ENCODE peak calls at places on chromosomes 16 and 17, in six cellular contexts. H is H1, O is IMR-90, A is choroid plexus epithelial cell, I is AG09309, L is fibroblast of mammary gland. G is an unnamed sample.

GRCh38 chr17:69763503-69763902 is 311.5 kb upstream of the KCNJ16 start:
- DNase-seq in H (no peak), O (peak), A (peak), I (no peak), L (peak), G (peak)

GRCh38 chr16:78608305-78608776 is 508.9 kb downstream of the WWOX start:
- DNase-seq in H (no peak), O (no peak), A (no peak), I (no peak), L (no peak), G (no peak)

GRCh38 chr16:88966986-88967799 is 9.8 kb downstream of the CBFA2T3 start:
- DNase-seq in H (no peak), O (no peak), A (no peak), I (no peak), L (no peak), G (no peak)

GRCh38 chr17:68759343-68760140 is 158.4 kb upstream of the FAM20A start:
- DNase-seq in H (peak), O (peak), A (peak), I (peak), L (peak), G (peak)

GRCh38 chr17:75845058-75845711 is 981 bp upstream of the UNC13D start:
- DNase-seq in H (peak), O (peak), A (peak), I (no peak), L (peak), G (peak)

GRCh38 chr17:45251931-45252330 is 10.0 kb downstream of the SPATA32 start:
- DNase-seq in H (no peak), O (no peak), A (no peak), I (no peak), L (no peak), G (no peak)

GRCh38 chr16:64898159-64898558 is 223.7 kb downstream of the CDH11 start:
- DNase-seq in H (no peak), O (no peak), A (no peak), I (no peak), L (no peak), G (no peak)

GRCh38 chr16:5432166-5432565 is 334.6 kb upstream of the EEF2KMT start:
- DNase-seq in H (no peak), O (no peak), A (no peak), I (no peak), L (no peak), G (no peak)

GRCh38 chr16:48292452-48292851 is 45.1 kb upstream of the ABCC11 start:
- DNase-seq in H (no peak), O (no peak), A (no peak), I (no peak), L (no peak), G (no peak)

GRCh38 chr17:57597531-57598453 is 147.3 kb downstream of the CCDC182 start:
- DNase-seq in H (peak), O (peak), A (peak), I (peak), L (peak), G (peak)

GRCh38 chr17:35605753-35606152 is 18.6 kb downstream of the AP2B1 start:
- DNase-seq in H (no peak), O (peak), A (no peak), I (no peak), L (peak), G (no peak)

GRCh38 chr16:81497690-81498089 is 53.1 kb downstream of the CMIP start:
- DNase-seq in H (no peak), O (no peak), A (no peak), I (no peak), L (no peak), G (no peak)

GRCh38 chr17:40551874-40552768 is 13.2 kb downstream of the CCR7 start:
- DNase-seq in H (no peak), O (peak), A (peak), I (peak), L (peak), G (peak)

GRCh38 chr16:75288181-75288580 is 36.8 kb upstream of the BCAR1 start:
- DNase-seq in H (no peak), O (no peak), A (no peak), I (no peak), L (no peak), G (no peak)

GRCh38 chr16:85238233-85238647 is 126.0 kb upstream of the CIBAR2 start:
- DNase-seq in H (peak), O (peak), A (peak), I (no peak), L (peak), G (peak)

GRCh38 chr17:75250009-75250471 is 11.4 kb downstream of the GGA3 start:
- DNase-seq in H (no peak), O (peak), A (peak), I (no peak), L (peak), G (peak)

GRCh38 chr17:40541873-40542561 is 23.3 kb downstream of the CCR7 start:
- DNase-seq in H (no peak), O (no peak), A (no peak), I (no peak), L (no peak), G (no peak)

GRCh38 chr17:82943751-82944150 is 103.9 kb upstream of the ZNF750 start:
- DNase-seq in H (no peak), O (no peak), A (no peak), I (no peak), L (no peak), G (no peak)

GRCh38 chr17:76477576-76477975 is 10.2 kb downstream of the AANAT start:
- DNase-seq in H (no peak), O (no peak), A (no peak), I (no peak), L (no peak), G (no peak)

GRCh38 chr16:50257876-50258275 is 8.5 kb upstream of the ADCY7 start:
- DNase-seq in H (no peak), O (no peak), A (no peak), I (no peak), L (no peak), G (no peak)

GRCh38 chr16:48829361-48829760 is 219.4 kb upstream of the N4BP1 start:
- DNase-seq in H (no peak), O (no peak), A (no peak), I (no peak), L (no peak), G (no peak)

GRCh38 chr17:78300962-78301820 is 58.7 kb downstream of the SOCS3 start:
- DNase-seq in H (no peak), O (no peak), A (no peak), I (no peak), L (peak), G (no peak)

GRCh38 chr16:70151391-70151790 is 22.2 kb upstream of the CLEC18C start:
- DNase-seq in H (no peak), O (no peak), A (no peak), I (no peak), L (no peak), G (no peak)

GRCh38 chr16:31201511-31202401 is 804 bp downstream of the PYCARD start:
- DNase-seq in H (peak), O (no peak), A (peak), I (no peak), L (no peak), G (no peak)

GRCh38 chr17:7034955-7035590 is 742 bp upstream of the SLC16A13 start:
- DNase-seq in H (no peak), O (no peak), A (no peak), I (no peak), L (no peak), G (no peak)

GRCh38 chr17:835263-835662 is 53.1 kb downstream of the MRM3 start:
- DNase-seq in H (no peak), O (peak), A (peak), I (peak), L (peak), G (peak)

GRCh38 chr16:63457869-63458268 is 1421.6 kb upstream of the CDH8 start:
- DNase-seq in H (no peak), O (no peak), A (no peak), I (no peak), L (no peak), G (no peak)

GRCh38 chr17:80694085-80694991 is 149.7 kb downstream of the RPTOR start:
- DNase-seq in H (no peak), O (no peak), A (no peak), I (no peak), L (no peak), G (no peak)

GRCh38 chr16:57039148-57039812 is 49.9 kb downstream of the NLRC5 start:
- DNase-seq in H (no peak), O (peak), A (peak), I (no peak), L (peak), G (peak)

GRCh38 chr16:90031186-90031930 is 12.1 kb upstream of the DBNDD1 start:
- DNase-seq in H (no peak), O (no peak), A (no peak), I (no peak), L (no peak), G (no peak)

GRCh38 chr17:43385046-43385831 is 13.6 kb upstream of the ARL4D start:
- DNase-seq in H (no peak), O (no peak), A (no peak), I (no peak), L (no peak), G (no peak)

GRCh38 chr17:39650121-39650579 is 13.2 kb downstream of the STARD3 start:
- DNase-seq in H (no peak), O (no peak), A (no peak), I (no peak), L (no peak), G (no peak)

GRCh38 chr17:75822800-75823166 is 21.4 kb downstream of the UNC13D start:
- DNase-seq in H (no peak), O (no peak), A (no peak), I (no peak), L (no peak), G (no peak)

GRCh38 chr16:49615606-49616005 is 240.3 kb downstream of the ZNF423 start:
- DNase-seq in H (peak), O (no peak), A (no peak), I (no peak), L (no peak), G (no peak)

GRCh38 chr16:73063284-73063733 is 15.4 kb upstream of the ZFHX3 start:
- DNase-seq in H (no peak), O (no peak), A (no peak), I (no peak), L (no peak), G (no peak)
- TF ChIP-seq CTCF in H (no peak), O (no peak), A (no peak), I (no peak), L (no peak), G (no peak)

GRCh38 chr16:67001159-67001486 is 12.7 kb downstream of the CES4A start:
- DNase-seq in H (no peak), O (no peak), A (no peak), I (no peak), L (no peak), G (no peak)
- H3K4me3 ChIP-seq in H (no peak), O (peak), A (peak), I (peak), L (peak), G (peak)

DNA sequence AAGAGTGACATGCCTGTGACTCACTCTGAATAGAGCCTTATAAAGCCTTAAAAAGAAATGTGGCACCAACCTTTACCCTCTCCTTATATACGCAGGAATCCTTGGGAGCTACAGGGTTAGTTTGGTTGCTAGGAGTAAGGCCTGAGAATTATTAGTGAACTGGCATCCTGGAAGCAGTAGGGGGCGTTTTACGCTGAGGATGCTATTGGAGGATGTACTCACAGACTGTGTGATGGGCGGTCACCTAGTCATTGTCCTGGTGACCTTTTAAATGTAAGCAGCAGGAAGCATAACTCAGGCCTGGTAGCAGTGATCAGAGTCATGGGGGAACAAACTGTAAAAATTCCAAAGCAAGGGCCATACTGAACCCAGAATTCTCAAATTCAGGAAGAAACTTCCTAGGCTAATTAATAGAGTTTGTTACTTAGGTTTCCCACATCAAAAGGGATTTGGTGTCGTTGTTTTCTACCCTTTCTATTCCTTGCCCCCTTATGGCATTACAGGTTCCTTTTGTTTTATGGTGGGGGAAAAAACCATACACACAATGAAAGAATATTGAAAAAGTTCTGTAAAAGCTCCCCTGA is 153.8 kb downstream of the SNX11 start:
- DNase-seq in H (peak), O (peak), A (peak), I (no peak), L (peak), G (no peak)
- TF ChIP-seq CTCF in H (peak), O (peak), A (peak), I (no peak), L (peak), G (peak)

DNA sequence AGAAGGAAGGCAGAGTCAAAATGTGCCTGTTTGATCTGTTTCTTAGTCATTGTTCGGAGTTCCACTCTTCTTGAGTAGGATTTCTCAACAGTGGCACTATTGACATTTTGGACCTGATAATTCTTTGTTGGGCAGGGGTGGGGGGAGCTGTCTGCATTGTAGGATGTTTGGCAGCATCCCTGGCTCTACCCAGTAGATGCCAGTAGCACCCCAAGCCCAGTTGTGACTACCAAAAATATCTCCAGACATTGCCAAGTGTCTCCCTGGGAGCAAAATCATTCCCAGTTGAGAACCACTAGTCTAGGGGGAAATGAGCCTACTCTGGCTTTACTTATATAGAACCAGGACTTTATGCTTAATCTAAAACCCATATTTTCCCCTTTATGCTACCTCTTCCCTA is 1.1 kb upstream of the GFOD2 start:
- DNase-seq in H (no peak), O (no peak), A (no peak), I (no peak), L (no peak), G (peak)
- H3K4me3 ChIP-seq in H (peak), O (peak), A (peak), I (no peak), L (peak), G (peak)

GRCh38 chr17:52158450-52159042 is at the start of gene CA10:
- DNase-seq in H (peak), O (no peak), A (no peak), I (no peak), L (no peak), G (no peak)
- TF ChIP-seq CTCF in H (peak), O (no peak), A (no peak), I (no peak), L (no peak), G (no peak)